ENCODE peak calls at places on chromosomes 2 and 18, in eight cellular contexts. X, U, Z, J, O, P, T and N are unnamed samples.

GRCh38 chr2:63796376-63796775 is 45.3 kb upstream of the UGP2 start:
- DNase-seq in X (no peak), U (no peak), Z (no peak), J (no peak), O (no peak), P (no peak), T (no peak), N (no peak)

GRCh38 chr18:47118986-47119385 is 31.3 kb downstream of the HDHD2 start:
- DNase-seq in X (no peak), U (no peak), Z (no peak), J (peak; percentile 65), O (no peak), P (no peak), T (no peak), N (no peak)

GRCh38 chr2:1259746-1260145 is 153.5 kb upstream of the TPO start:
- DNase-seq in X (no peak), U (no peak), Z (no peak), J (no peak), O (no peak), P (no peak), T (no peak), N (no peak)

GRCh38 chr2:219159771-219160185 is 837 bp downstream of the NHEJ1 start:
- DNase-seq in X (no peak), U (no peak), Z (no peak), J (peak; percentile 7), O (no peak), P (no peak), T (no peak), N (no peak)

GRCh38 chr2:216536725-216537124 is 38.1 kb downstream of the RPL37A start:
- DNase-seq in X (no peak), U (no peak), Z (no peak), J (no peak), O (no peak), P (no peak), T (peak; percentile 13), N (no peak)

GRCh38 chr2:105879106-105879797 is 134.5 kb downstream of the NCK2 start:
- DNase-seq in X (no peak), U (no peak), Z (no peak), J (no peak), O (no peak), P (peak; percentile 63), T (no peak), N (no peak)

GRCh38 chr18:79919089-79919488 is 32.4 kb downstream of the SLC66A2 start:
- DNase-seq in X (no peak), U (no peak), Z (no peak), J (no peak), O (no peak), P (peak; percentile 3), T (no peak), N (no peak)

GRCh38 chr2:240394549-240394948 is 40.9 kb upstream of the GPC1 start:
- DNase-seq in X (no peak), U (no peak), Z (no peak), J (no peak), O (no peak), P (no peak), T (no peak), N (no peak)

GRCh38 chr18:63903981-63904570 is 3.7 kb upstream of the SERPINB10 start:
- DNase-seq in X (no peak), U (no peak), Z (no peak), J (no peak), O (no peak), P (no peak), T (no peak), N (no peak)

GRCh38 chr2:151339168-151339567 is 18.2 kb upstream of the TNFAIP6 start:
- DNase-seq in X (no peak), U (no peak), Z (no peak), J (no peak), O (no peak), P (no peak), T (peak; percentile 19), N (no peak)

GRCh38 chr2:101732199-101732598 is 34.7 kb downstream of the MAP4K4 start:
- DNase-seq in X (no peak), U (no peak), Z (no peak), J (peak; percentile 54), O (no peak), P (no peak), T (no peak), N (no peak)

GRCh38 chr2:59754336-59754735 is 799.1 kb downstream of the BCL11A start:
- DNase-seq in X (no peak), U (no peak), Z (no peak), J (no peak), O (no peak), P (no peak), T (no peak), N (no peak)

GRCh38 chr2:188410504-188411235 is 119.0 kb downstream of the GULP1 start:
- DNase-seq in X (no peak), U (no peak), Z (no peak), J (peak; percentile 90), O (no peak), P (no peak), T (no peak), N (no peak)

GRCh38 chr18:31643003-31643402 is 41.4 kb downstream of the B4GALT6 start:
- DNase-seq in X (no peak), U (no peak), Z (no peak), J (no peak), O (no peak), P (no peak), T (no peak), N (no peak)

GRCh38 chr2:182064024-182064880 is 78.6 kb downstream of the PPP1R1C start:
- DNase-seq in X (no peak), U (no peak), Z (no peak), J (no peak), O (no peak), P (no peak), T (no peak), N (no peak)